ENCODE peak calls at places on chromosome 7, in seven cellular contexts. One of them, this sample, is unnamed.

GRCh38 chr7:142319970-142320369 is 62.1 kb upstream of the PRSS58 start:
- DNase-seq in psoas muscle: no peak
- DNase-seq in Karpas-422: peak; percentile 58
- DNase-seq in aorta: no peak
- DNase-seq in effector memory CD4-positive, alpha-beta T cell: peak; percentile 13
- DNase-seq in tibial artery: no peak
- DNase-seq in CD4-positive, CD25-positive, alpha-beta regulatory T cell: peak; percentile 48
- DNase-seq in this sample: peak; percentile 63

GRCh38 chr7:37690206-37690605 is 6.6 kb downstream of the GPR141 start:
- DNase-seq in CD4-positive, CD25-positive, alpha-beta regulatory T cell: no peak
- DNase-seq in psoas muscle: no peak
- DNase-seq in tibial artery: no peak
- DNase-seq in effector memory CD4-positive, alpha-beta T cell: no peak
- DNase-seq in aorta: no peak
- DNase-seq in Karpas-422: no peak
- DNase-seq in this sample: no peak

GRCh38 chr7:32569388-32570289 is 74.3 kb downstream of the AVL9 start:
- DNase-seq in CD4-positive, CD25-positive, alpha-beta regulatory T cell: no peak
- DNase-seq in Karpas-422: no peak
- DNase-seq in aorta: no peak
- DNase-seq in tibial artery: no peak
- DNase-seq in psoas muscle: no peak
- DNase-seq in effector memory CD4-positive, alpha-beta T cell: no peak
- DNase-seq in this sample: no peak

GRCh38 chr7:25427721-25428120 is 199.4 kb upstream of the NPVF start:
- DNase-seq in tibial artery: no peak
- DNase-seq in effector memory CD4-positive, alpha-beta T cell: no peak
- DNase-seq in psoas muscle: no peak
- DNase-seq in CD4-positive, CD25-positive, alpha-beta regulatory T cell: no peak
- DNase-seq in Karpas-422: peak; percentile 69
- DNase-seq in aorta: no peak
- DNase-seq in this sample: no peak

GRCh38 chr7:70316745-70317144 is 718.5 kb downstream of the AUTS2 start:
- DNase-seq in aorta: no peak
- DNase-seq in tibial artery: no peak
- DNase-seq in effector memory CD4-positive, alpha-beta T cell: peak; percentile 11
- DNase-seq in CD4-positive, CD25-positive, alpha-beta regulatory T cell: peak; percentile 27
- DNase-seq in psoas muscle: no peak
- DNase-seq in Karpas-422: no peak
- DNase-seq in this sample: peak; percentile 31

GRCh38 chr7:32507416-32507815 is 12.1 kb downstream of the AVL9 start:
- DNase-seq in tibial artery: no peak
- DNase-seq in psoas muscle: no peak
- DNase-seq in effector memory CD4-positive, alpha-beta T cell: no peak
- DNase-seq in aorta: no peak
- DNase-seq in Karpas-422: no peak
- DNase-seq in CD4-positive, CD25-positive, alpha-beta regulatory T cell: no peak
- DNase-seq in this sample: no peak

GRCh38 chr7:141738592-141739013 is 445 bp downstream of the SSBP1 start:
- DNase-seq in CD4-positive, CD25-positive, alpha-beta regulatory T cell: no peak
- DNase-seq in psoas muscle: no peak
- DNase-seq in effector memory CD4-positive, alpha-beta T cell: no peak
- DNase-seq in Karpas-422: no peak
- DNase-seq in tibial artery: no peak
- DNase-seq in aorta: no peak
- DNase-seq in this sample: no peak

GRCh38 chr7:5064391-5065106 is 18.9 kb downstream of the RBAK start:
- DNase-seq in Karpas-422: no peak
- DNase-seq in tibial artery: no peak
- DNase-seq in psoas muscle: no peak
- DNase-seq in CD4-positive, CD25-positive, alpha-beta regulatory T cell: peak; percentile 19
- DNase-seq in effector memory CD4-positive, alpha-beta T cell: no peak
- DNase-seq in aorta: no peak
- DNase-seq in this sample: no peak

GRCh38 chr7:149823631-149824199 is 14.5 kb upstream of the ZNF862 start:
- DNase-seq in tibial artery: no peak
- DNase-seq in Karpas-422: no peak
- DNase-seq in psoas muscle: no peak
- DNase-seq in effector memory CD4-positive, alpha-beta T cell: no peak
- DNase-seq in aorta: peak; percentile 50
- DNase-seq in CD4-positive, CD25-positive, alpha-beta regulatory T cell: no peak
- DNase-seq in this sample: no peak

GRCh38 chr7:27122075-27122910 is 8.3 kb downstream of the HOXA4 start:
- DNase-seq in Karpas-422: no peak
- DNase-seq in CD4-positive, CD25-positive, alpha-beta regulatory T cell: no peak
- DNase-seq in tibial artery: no peak
- DNase-seq in effector memory CD4-positive, alpha-beta T cell: no peak
- DNase-seq in psoas muscle: no peak
- DNase-seq in aorta: no peak
- DNase-seq in this sample: no peak

DNA sequence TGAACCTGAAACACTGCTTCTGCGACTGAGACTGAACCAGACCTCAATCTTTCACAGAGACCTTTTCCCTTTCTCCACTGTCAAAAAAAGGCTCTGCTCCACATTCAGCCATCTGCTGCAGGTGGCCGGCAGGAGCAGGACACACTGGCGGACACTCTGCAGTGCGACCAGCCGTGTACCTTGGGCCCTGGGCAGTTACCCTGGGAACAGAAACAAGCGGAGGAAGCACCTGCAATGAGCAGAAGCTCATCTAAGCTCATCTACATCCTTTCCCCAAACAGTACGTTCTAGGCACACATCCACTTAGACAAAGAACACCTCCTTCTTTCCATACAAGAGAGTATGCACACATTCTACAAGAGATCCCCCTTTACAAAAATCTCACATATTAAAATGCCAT is 22.8 kb downstream of the VOPP1 start:
- DNase-seq in aorta: no peak
- DNase-seq in tibial artery: no peak
- DNase-seq in CD4-positive, CD25-positive, alpha-beta regulatory T cell: no peak
- DNase-seq in Karpas-422: no peak
- DNase-seq in psoas muscle: no peak
- DNase-seq in effector memory CD4-positive, alpha-beta T cell: no peak
- DNase-seq in this sample: no peak
- H3K4me1 ChIP-seq in aorta: peaks cover 2% of the 10 kb centered on the region
- H3K4me1 ChIP-seq in tibial artery: peaks cover 30% of the 10 kb centered on the region
- H3K4me1 ChIP-seq in CD4-positive, CD25-positive, alpha-beta regulatory T cell: peaks cover 88% of the 10 kb centered on the region
- H3K4me1 ChIP-seq in Karpas-422: no peaks in the 10 kb centered on the region
- H3K4me1 ChIP-seq in psoas muscle: peaks cover 80% of the 10 kb centered on the region
- H3K4me1 ChIP-seq in effector memory CD4-positive, alpha-beta T cell: peaks cover 51% of the 10 kb centered on the region
- H3K4me1 ChIP-seq in this sample: peaks cover 89% of the 10 kb centered on the region

GRCh38 chr7:120716306-120716705 is 141.6 kb downstream of the TSPAN12 start:
- DNase-seq in aorta: no peak
- DNase-seq in effector memory CD4-positive, alpha-beta T cell: no peak
- DNase-seq in CD4-positive, CD25-positive, alpha-beta regulatory T cell: no peak
- DNase-seq in Karpas-422: no peak
- DNase-seq in psoas muscle: no peak
- DNase-seq in tibial artery: no peak
- DNase-seq in this sample: no peak
- H3K4me1 ChIP-seq in aorta: no peaks in the 10 kb centered on the region
- H3K4me1 ChIP-seq in effector memory CD4-positive, alpha-beta T cell: no peaks in the 10 kb centered on the region
- H3K4me1 ChIP-seq in CD4-positive, CD25-positive, alpha-beta regulatory T cell: no peaks in the 10 kb centered on the region
- H3K4me1 ChIP-seq in Karpas-422: no peaks in the 10 kb centered on the region
- H3K4me1 ChIP-seq in psoas muscle: no peaks in the 10 kb centered on the region
- H3K4me1 ChIP-seq in tibial artery: no peaks in the 10 kb centered on the region
- H3K4me1 ChIP-seq in this sample: no peaks in the 10 kb centered on the region

GRCh38 chr7:105019269-105019668 is 5.3 kb downstream of the KMT2E start:
- DNase-seq in effector memory CD4-positive, alpha-beta T cell: no peak
- DNase-seq in Karpas-422: no peak
- DNase-seq in tibial artery: no peak
- DNase-seq in aorta: no peak
- DNase-seq in psoas muscle: no peak
- DNase-seq in CD4-positive, CD25-positive, alpha-beta regulatory T cell: no peak
- DNase-seq in this sample: no peak
- H3K4me1 ChIP-seq in effector memory CD4-positive, alpha-beta T cell: peaks cover 3% of the 10 kb centered on the region
- H3K4me1 ChIP-seq in Karpas-422: peaks cover 84% of the 10 kb centered on the region
- H3K4me1 ChIP-seq in tibial artery: peaks cover 8% of the 10 kb centered on the region
- H3K4me1 ChIP-seq in aorta: no peaks in the 10 kb centered on the region
- H3K4me1 ChIP-seq in psoas muscle: peaks cover 78% of the 10 kb centered on the region
- H3K4me1 ChIP-seq in CD4-positive, CD25-positive, alpha-beta regulatory T cell: peaks cover 77% of the 10 kb centered on the region
- H3K4me1 ChIP-seq in this sample: peaks cover 81% of the 10 kb centered on the region

GRCh38 chr7:127586346-127586745 is 950 bp upstream of the GCC1 start:
- DNase-seq in Karpas-422: no peak
- DNase-seq in aorta: no peak
- DNase-seq in tibial artery: no peak
- DNase-seq in psoas muscle: no peak
- DNase-seq in effector memory CD4-positive, alpha-beta T cell: no peak
- DNase-seq in CD4-positive, CD25-positive, alpha-beta regulatory T cell: no peak
- DNase-seq in this sample: no peak
- H3K4me1 ChIP-seq in Karpas-422: peaks cover 38% of the 10 kb centered on the region
- H3K4me1 ChIP-seq in aorta: peaks cover 1% of the 10 kb centered on the region
- H3K4me1 ChIP-seq in tibial artery: peaks cover 46% of the 10 kb centered on the region
- H3K4me1 ChIP-seq in psoas muscle: peaks cover 50% of the 10 kb centered on the region
- H3K4me1 ChIP-seq in effector memory CD4-positive, alpha-beta T cell: peaks cover 50% of the 10 kb centered on the region
- H3K4me1 ChIP-seq in CD4-positive, CD25-positive, alpha-beta regulatory T cell: peaks cover 61% of the 10 kb centered on the region
- H3K4me1 ChIP-seq in this sample: peaks cover 67% of the 10 kb centered on the region

DNA sequence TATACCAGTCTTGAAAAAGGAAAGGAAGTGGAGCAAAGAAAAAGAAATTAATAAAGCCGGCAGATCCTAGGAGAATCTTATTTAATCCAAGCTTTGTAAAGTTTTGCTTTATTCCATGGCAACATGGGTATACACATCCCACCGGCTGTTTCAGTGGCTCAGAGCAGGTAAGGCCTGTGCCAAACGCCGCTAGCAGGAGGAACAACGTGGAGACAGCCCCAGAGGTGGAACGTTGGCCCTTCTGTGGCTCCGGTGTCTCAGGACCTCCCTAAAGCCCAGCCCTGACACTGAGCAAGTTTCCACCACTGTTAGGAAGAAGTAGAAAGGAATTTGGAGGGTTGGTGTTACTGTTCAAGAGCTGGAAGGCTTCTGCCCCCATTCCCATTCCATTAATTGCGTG is 52.0 kb downstream of the EGFR start:
- DNase-seq in effector memory CD4-positive, alpha-beta T cell: no peak
- DNase-seq in CD4-positive, CD25-positive, alpha-beta regulatory T cell: no peak
- DNase-seq in psoas muscle: no peak
- DNase-seq in Karpas-422: no peak
- DNase-seq in tibial artery: no peak
- DNase-seq in aorta: no peak
- DNase-seq in this sample: no peak
- H3K4me1 ChIP-seq in effector memory CD4-positive, alpha-beta T cell: no peaks in the 10 kb centered on the region
- H3K4me1 ChIP-seq in CD4-positive, CD25-positive, alpha-beta regulatory T cell: peaks cover 9% of the 10 kb centered on the region
- H3K4me1 ChIP-seq in psoas muscle: peaks cover 54% of the 10 kb centered on the region
- H3K4me1 ChIP-seq in Karpas-422: peaks cover 59% of the 10 kb centered on the region
- H3K4me1 ChIP-seq in tibial artery: peaks cover 23% of the 10 kb centered on the region
- H3K4me1 ChIP-seq in aorta: peaks cover 7% of the 10 kb centered on the region
- H3K4me1 ChIP-seq in this sample: peaks cover 21% of the 10 kb centered on the region

DNA sequence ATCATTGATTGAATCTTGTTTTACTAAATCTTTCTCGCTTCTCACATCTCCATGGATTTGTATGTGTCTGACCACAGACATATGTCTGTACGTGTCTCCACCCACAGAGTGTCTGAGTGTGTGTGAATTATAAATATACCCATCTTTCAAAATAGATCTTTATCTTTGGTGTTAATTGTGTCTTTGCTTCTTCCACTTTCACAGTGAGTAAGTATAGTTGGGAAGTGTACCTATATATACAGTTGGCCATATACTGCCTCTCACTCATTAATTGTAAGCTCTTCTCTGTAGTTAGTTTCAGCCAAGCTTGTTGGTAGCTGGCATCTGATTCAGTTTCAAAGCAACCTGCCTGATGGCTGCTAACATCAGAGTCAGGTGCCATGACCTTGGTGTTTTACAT is 18.4 kb downstream of the EEPD1 start:
- DNase-seq in tibial artery: no peak
- DNase-seq in effector memory CD4-positive, alpha-beta T cell: no peak
- DNase-seq in psoas muscle: no peak
- DNase-seq in CD4-positive, CD25-positive, alpha-beta regulatory T cell: no peak
- DNase-seq in Karpas-422: no peak
- DNase-seq in aorta: no peak
- DNase-seq in this sample: no peak
- H3K4me1 ChIP-seq in tibial artery: peaks cover 5% of the 10 kb centered on the region
- H3K4me1 ChIP-seq in effector memory CD4-positive, alpha-beta T cell: no peaks in the 10 kb centered on the region
- H3K4me1 ChIP-seq in psoas muscle: peaks cover 37% of the 10 kb centered on the region
- H3K4me1 ChIP-seq in CD4-positive, CD25-positive, alpha-beta regulatory T cell: peaks cover 6% of the 10 kb centered on the region
- H3K4me1 ChIP-seq in Karpas-422: peaks cover 47% of the 10 kb centered on the region
- H3K4me1 ChIP-seq in aorta: no peaks in the 10 kb centered on the region
- H3K4me1 ChIP-seq in this sample: peaks cover 7% of the 10 kb centered on the region

GRCh38 chr7:104980440-104980839 is 33.6 kb upstream of the KMT2E start:
- DNase-seq in psoas muscle: no peak
- DNase-seq in effector memory CD4-positive, alpha-beta T cell: no peak
- DNase-seq in CD4-positive, CD25-positive, alpha-beta regulatory T cell: no peak
- DNase-seq in tibial artery: no peak
- DNase-seq in Karpas-422: no peak
- DNase-seq in aorta: no peak
- DNase-seq in this sample: no peak
- H3K4me1 ChIP-seq in psoas muscle: peaks cover 58% of the 10 kb centered on the region
- H3K4me1 ChIP-seq in effector memory CD4-positive, alpha-beta T cell: peaks cover 16% of the 10 kb centered on the region
- H3K4me1 ChIP-seq in CD4-positive, CD25-positive, alpha-beta regulatory T cell: peaks cover 29% of the 10 kb centered on the region
- H3K4me1 ChIP-seq in tibial artery: peaks cover 57% of the 10 kb centered on the region
- H3K4me1 ChIP-seq in Karpas-422: peaks cover 43% of the 10 kb centered on the region
- H3K4me1 ChIP-seq in aorta: peaks cover 8% of the 10 kb centered on the region
- H3K4me1 ChIP-seq in this sample: peaks cover 35% of the 10 kb centered on the region